ENCODE peak calls at places on chromosomes 1 and 21, in four cellular contexts. S is HepG2, F is K562, U is Panc1. M is an unnamed sample.

GRCh38 chr21:45320261-45320990 is 32.7 kb upstream of the POFUT2 start:
- DNase-seq in S (no peak), F (no peak), U (no peak), M (no peak)

GRCh38 chr1:43007377-43008105 is 48.9 kb upstream of the SLC2A1 start:
- DNase-seq in S (no peak), F (no peak), U (no peak), M (no peak)

GRCh38 chr1:241235236-241235897 is 121.6 kb downstream of the RGS7 start:
- DNase-seq in S (no peak), F (no peak), U (no peak), M (no peak)

GRCh38 chr1:236269439-236269838 is 12.3 kb downstream of the ERO1B start:
- DNase-seq in S (no peak), F (no peak), U (no peak), M (no peak)

GRCh38 chr1:230507671-230508407 is 81.7 kb upstream of the PGBD5 start:
- DNase-seq in S (no peak), F (no peak), U (no peak), M (no peak)

GRCh38 chr1:216330262-216330661 is 93.0 kb downstream of the USH2A start:
- DNase-seq in S (no peak), F (no peak), U (no peak), M (no peak)

GRCh38 chr1:12255918-12256317 is 26.1 kb downstream of the VPS13D start:
- DNase-seq in S (no peak), F (no peak), U (no peak), M (no peak)

GRCh38 chr1:82706741-82707140 is 906.0 kb downstream of the ADGRL2 start:
- DNase-seq in S (no peak), F (no peak), U (no peak), M (no peak)

GRCh38 chr1:230136453-230137327 is 69.7 kb downstream of the GALNT2 start:
- DNase-seq in S (no peak), F (no peak), U (no peak), M (no peak)

GRCh38 chr1:48817505-48818114 is 40.9 kb upstream of the BEND5 start:
- DNase-seq in S (peak; percentile 18), F (no peak), U (peak; percentile 28), M (peak; percentile 8)

GRCh38 chr1:220885971-220886370 is 6.7 kb downstream of the HLX start:
- DNase-seq in S (no peak), F (no peak), U (no peak), M (no peak)

GRCh38 chr1:243335297-243335696 is 79.5 kb downstream of the SDCCAG8 start:
- DNase-seq in S (no peak), F (no peak), U (no peak), M (no peak)

GRCh38 chr1:178504286-178504685 is 7.5 kb upstream of the CLEC20A start:
- DNase-seq in S (no peak), F (no peak), U (no peak), M (no peak)

GRCh38 chr1:17525996-17526686 is 13.4 kb upstream of the ARHGEF10L start:
- DNase-seq in S (no peak), F (no peak), U (no peak), M (no peak)

GRCh38 chr1:93844262-93845045 is 34.6 kb downstream of the DNTTIP2 start:
- DNase-seq in S (peak; percentile 77), F (peak; percentile 65), U (peak; percentile 50), M (peak; percentile 55)

GRCh38 chr1:224067621-224068457 is 46.1 kb upstream of the FBXO28 start:
- DNase-seq in S (no peak), F (no peak), U (peak; percentile 79), M (no peak)

GRCh38 chr1:229892515-229893117 is 174.4 kb upstream of the GALNT2 start:
- DNase-seq in S (no peak), F (no peak), U (no peak), M (no peak)

GRCh38 chr1:206511362-206512064 is 4.2 kb downstream of the RASSF5 start:
- DNase-seq in S (no peak), F (no peak), U (no peak), M (no peak)

GRCh38 chr1:227894306-227894721 is 53.4 kb downstream of the WNT9A start:
- DNase-seq in S (no peak), F (no peak), U (no peak), M (no peak)

GRCh38 chr1:24748191-24749121 is 3.2 kb downstream of the CLIC4 start:
- DNase-seq in S (no peak), F (no peak), U (no peak), M (no peak)

GRCh38 chr1:208089971-208090755 is 154.0 kb downstream of the PLXNA2 start:
- DNase-seq in S (no peak), F (no peak), U (no peak), M (no peak)

GRCh38 chr1:230270185-230270939 is 155.8 kb downstream of the PGBD5 start:
- DNase-seq in S (no peak), F (no peak), U (no peak), M (no peak)

GRCh38 chr1:108612496-108612895 is 48.4 kb downstream of the HENMT1 start:
- DNase-seq in S (no peak), F (no peak), U (no peak), M (no peak)

GRCh38 chr1:157194739-157195520 is 56.7 kb upstream of the ETV3 start:
- DNase-seq in S (no peak), F (no peak), U (no peak), M (no peak)

GRCh38 chr1:54784066-54784465 is 17.1 kb downstream of the TTC22 start:
- DNase-seq in S (no peak), F (no peak), U (no peak), M (no peak)

GRCh38 chr21:41932576-41933258 is 21.1 kb downstream of the C2CD2 start:
- DNase-seq in S (peak; percentile 77), F (peak; percentile 51), U (no peak), M (peak; percentile 8)

GRCh38 chr1:117942293-117942692 is 12.8 kb downstream of the WDR3 start:
- DNase-seq in S (no peak), F (no peak), U (no peak), M (no peak)

GRCh38 chr1:40036574-40036973 is 4.0 kb upstream of the CAP1 start:
- DNase-seq in S (no peak), F (peak; percentile 32), U (no peak), M (no peak)

GRCh38 chr1:177891809-177892208 is 78.0 kb downstream of the SEC16B start:
- DNase-seq in S (no peak), F (no peak), U (no peak), M (no peak)

GRCh38 chr1:215600258-215600792 is 33.2 kb downstream of the KCTD3 start:
- DNase-seq in S (no peak), F (no peak), U (no peak), M (no peak)

GRCh38 chr1:167457936-167458584 is 60.3 kb downstream of the CD247 start:
- DNase-seq in S (no peak), F (no peak), U (no peak), M (no peak)

GRCh38 chr1:241615043-241615974 is 24.9 kb downstream of the CHML start:
- DNase-seq in S (peak; percentile 86), F (no peak), U (no peak), M (no peak)

GRCh38 chr1:246218686-246219085 is 288.4 kb downstream of the SMYD3 start:
- DNase-seq in S (no peak), F (no peak), U (no peak), M (no peak)

GRCh38 chr1:37034301-37035013 is at the start of gene GRIK3:
- DNase-seq in S (no peak), F (no peak), U (no peak), M (no peak)
- TF ChIP-seq TCF7L2 in S (no peak), F (no peak), U (no peak), M (no peak)

DNA sequence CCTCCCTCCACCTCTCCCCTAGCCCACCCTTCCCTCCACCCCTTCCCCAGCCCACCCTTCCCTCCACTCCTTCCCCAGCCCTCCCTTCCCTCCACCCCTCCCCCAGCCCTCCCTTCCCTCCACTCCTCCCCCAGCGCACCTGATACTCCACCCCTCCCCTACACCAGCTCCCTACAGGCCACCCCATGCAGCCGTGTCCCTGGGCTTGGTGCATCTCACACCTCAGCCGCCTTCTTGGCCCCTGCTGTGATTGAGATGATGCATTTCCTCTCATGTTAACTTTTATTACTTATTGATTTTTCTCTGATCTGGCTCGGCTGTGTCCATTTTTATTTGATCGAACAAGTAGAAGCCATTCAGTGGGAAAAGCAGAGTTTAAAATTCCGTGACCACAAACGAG is 243.8 kb downstream of the MATN1 start:
- DNase-seq in S (no peak), F (no peak), U (no peak), M (no peak)
- TF ChIP-seq TCF7L2 in S (no peak), F (no peak), U (no peak), M (no peak)

GRCh38 chr1:209367031-209367813 is 216.3 kb upstream of the CAMK1G start:
- DNase-seq in S (no peak), F (no peak), U (no peak), M (no peak)
- TF ChIP-seq TCF7L2 in S (no peak), F (no peak), U (no peak), M (no peak)

GRCh38 chr1:41537788-41538351 is 53.4 kb upstream of the EDN2 start:
- DNase-seq in S (no peak), F (no peak), U (no peak), M (no peak)
- TF ChIP-seq TCF7L2 in S (no peak), F (no peak), U (no peak), M (no peak)

GRCh38 chr1:14516974-14517812 is 81.3 kb upstream of the KAZN start:
- DNase-seq in S (no peak), F (no peak), U (no peak), M (no peak)
- TF ChIP-seq TCF7L2 in S (no peak), F (no peak), U (no peak), M (no peak)

GRCh38 chr21:38042246-38042645 is 126.0 kb upstream of the KCNJ6 start:
- DNase-seq in S (no peak), F (no peak), U (no peak), M (no peak)
- TF ChIP-seq TCF7L2 in S (no peak), F (no peak), U (no peak), M (no peak)

GRCh38 chr21:37074546-37074945 is 1.5 kb downstream of the TTC3 start:
- DNase-seq in S (no peak), F (no peak), U (no peak), M (no peak)

GRCh38 chr21:37074195-37074510 is 1.1 kb downstream of the TTC3 start:
- DNase-seq in S (no peak), F (no peak), U (no peak), M (no peak)

GRCh38 chr21:37072239-37072987 is 458 bp downstream of the PIGP start:
- DNase-seq in S (no peak), F (no peak), U (no peak), M (no peak)

GRCh38 chr21:37072988-37073416 is at the start of the genes PIGP and TTC3:
- DNase-seq in S (peak; percentile 87), F (peak; percentile 100), U (no peak), M (peak; percentile 76)

DNA sequence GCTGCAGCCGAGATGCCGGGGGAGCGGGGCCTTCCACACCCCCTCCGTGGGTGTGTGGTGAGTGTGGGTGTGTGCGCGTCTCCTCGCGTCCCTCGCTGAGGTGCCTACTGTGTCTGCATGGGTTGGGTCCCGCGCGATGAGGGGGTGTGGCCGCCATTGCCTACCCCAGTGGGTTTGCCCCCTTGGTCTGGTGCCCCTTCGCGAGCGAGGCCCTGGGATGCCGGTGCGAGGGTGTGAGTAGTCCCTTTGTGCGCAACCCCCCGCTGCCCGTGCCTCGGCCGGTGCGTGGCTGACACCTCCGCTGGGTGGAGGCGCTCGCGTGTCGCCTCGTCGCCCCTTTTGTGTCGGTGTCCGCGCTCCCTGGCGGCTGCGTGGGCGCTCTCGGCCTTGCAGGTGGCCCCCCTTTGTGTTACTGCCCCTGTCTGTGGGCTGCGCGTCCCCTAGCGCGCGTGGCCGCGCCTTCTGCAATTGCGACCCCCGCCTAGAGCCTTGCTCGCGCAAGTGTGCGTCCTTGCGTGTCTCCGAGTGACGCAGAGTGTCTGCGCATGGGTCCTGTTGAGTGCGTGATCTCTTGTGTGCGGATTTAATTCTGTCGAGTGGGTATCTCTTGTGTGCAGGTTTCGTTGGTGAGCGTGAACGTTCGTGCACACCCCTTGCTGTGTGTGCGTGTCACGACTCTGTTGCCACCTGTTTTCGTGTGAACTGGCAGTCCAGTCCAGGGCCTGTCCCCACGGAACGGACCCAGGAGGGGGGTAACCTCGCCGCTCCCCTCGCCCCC is 552 bp downstream of the TTC3 start:
- DNase-seq in S (no peak), F (peak; percentile 57), U (no peak), M (no peak)
- TF ChIP-seq TCF7L2 in S (no peak), F (no peak), U (no peak), M (no peak)

M was measured in HCT116.